ENCODE peak calls at places on chromosomes 13 and 19, in nine cellular contexts. O, F, V, T, W, Y, E, X and M are unnamed samples.

GRCh38 chr19:1856698-1857603 is 6.4 kb downstream of the KLF16 start:
- DNase-seq in E (no peak), Y (peak), V (peak), T (no peak), O (peak), F (no peak), W (no peak), X (no peak), M (no peak)

GRCh38 chr13:110538632-110539031 is 22.9 kb downstream of the RAB20 start:
- DNase-seq in X (no peak), E (no peak), V (peak), Y (no peak), O (no peak), T (no peak), W (no peak), F (no peak), M (peak)

GRCh38 chr19:51366999-51367564 is 894 bp upstream of the ETFB start:
- DNase-seq in V (no peak), Y (no peak), O (peak), X (no peak), T (no peak), W (no peak), E (peak), F (no peak), M (no peak)

GRCh38 chr19:35220315-35220921 is 8.1 kb downstream of the FAM187B start:
- DNase-seq in X (no peak), T (no peak), W (no peak), F (no peak), O (no peak), Y (no peak), E (no peak), V (peak), M (no peak)

GRCh38 chr19:2668188-2668763 is 34.2 kb downstream of the GNG7 start:
- DNase-seq in F (no peak), W (no peak), V (no peak), Y (no peak), O (no peak), T (no peak), E (no peak), X (no peak), M (no peak)

GRCh38 chr19:52590728-52591127 is 20.6 kb downstream of the ZNF701 start:
- DNase-seq in T (no peak), E (no peak), W (peak), Y (no peak), V (no peak), O (no peak), X (no peak), F (no peak), M (no peak)

GRCh38 chr19:11577451-11578341 is at the start of gene ACP5:
- DNase-seq in E (no peak), O (no peak), W (no peak), T (no peak), X (no peak), V (no peak), Y (peak), F (no peak), M (no peak)

GRCh38 chr13:42350141-42350540 is 78.2 kb downstream of the AKAP11 start:
- DNase-seq in O (no peak), V (no peak), T (no peak), X (no peak), E (no peak), F (no peak), W (no peak), Y (no peak), M (no peak)

GRCh38 chr19:43700368-43701015 is 15.4 kb upstream of the IRGC start:
- DNase-seq in E (no peak), V (peak), O (peak), F (no peak), W (no peak), Y (peak), X (no peak), T (no peak), M (no peak)

GRCh38 chr13:19836472-19836871 is 27.0 kb downstream of the ZMYM5 start:
- DNase-seq in X (no peak), W (no peak), Y (no peak), F (no peak), O (no peak), T (no peak), V (no peak), E (no peak), M (no peak)

GRCh38 chr19:57241181-57241580 is 749 bp downstream of the ZNF805 start:
- DNase-seq in X (no peak), O (no peak), V (peak), E (no peak), T (no peak), W (no peak), Y (no peak), F (no peak), M (no peak)

GRCh38 chr19:1855040-1855827 is 7.0 kb upstream of the REXO1 start:
- DNase-seq in V (peak), O (peak), X (peak), F (peak), Y (peak), T (peak), W (no peak), E (peak), M (peak)

GRCh38 chr13:45781553-45782326 is 69.8 kb downstream of the SIAH3 start:
- DNase-seq in Y (peak), X (no peak), W (peak), F (peak), O (no peak), E (no peak), V (peak), T (no peak), M (peak)

GRCh38 chr19:4707956-4708650 is 15.5 kb downstream of the DPP9 start:
- DNase-seq in V (peak), F (no peak), E (no peak), X (no peak), O (no peak), Y (no peak), W (no peak), T (no peak), M (no peak)

GRCh38 chr13:38024431-38024830 is 154.9 kb upstream of the TRPC4 start:
- DNase-seq in Y (no peak), E (no peak), O (no peak), X (no peak), W (no peak), F (no peak), V (no peak), T (no peak), M (no peak)

GRCh38 chr13:98939552-98940306 is 38.1 kb downstream of the DOCK9 start:
- DNase-seq in E (no peak), O (no peak), T (no peak), W (no peak), F (no peak), V (peak), X (no peak), Y (no peak), M (no peak)